ENCODE peak calls at places on chromosomes 1 and 21, in ten cellular contexts. A is sigmoid colon, Y is uterus, F is heart left ventricle, K is prostate gland, M is adrenal gland, E is upper lobe of left lung, O is esophagus squamous epithelium, S is A549, G is tibial nerve. B is an unnamed sample.

GRCh38 chr1:94299627-94300552 is 62.5 kb upstream of the ARHGAP29 start:
- DNase-seq in A (no peak), Y (no peak), F (peak; percentile 52), K (no peak), M (no peak), E (no peak), O (no peak), S (no peak), G (no peak), B (peak; percentile 31)

GRCh38 chr1:201288007-201288406 is 4.7 kb downstream of the PKP1 start:
- DNase-seq in A (peak; percentile 28), Y (no peak), F (no peak), K (no peak), M (no peak), E (no peak), O (no peak), S (no peak), G (no peak), B (no peak)

GRCh38 chr1:210792703-210793102 is 341.2 kb downstream of the KCNH1 start:
- DNase-seq in A (no peak), Y (no peak), F (no peak), K (no peak), M (no peak), E (no peak), O (no peak), S (peak; percentile 64), G (no peak), B (peak; percentile 63)

GRCh38 chr1:30323841-30324240 is 399.5 kb downstream of the MATN1 start:
- DNase-seq in A (no peak), Y (no peak), F (no peak), K (no peak), M (no peak), E (no peak), O (no peak), S (no peak), G (no peak), B (no peak)

GRCh38 chr1:212557739-212558664 is 50.6 kb upstream of the ATF3 start:
- DNase-seq in A (peak; percentile 80), Y (no peak), F (peak; percentile 70), K (peak; percentile 46), M (peak; percentile 78), E (peak; percentile 94), O (no peak), S (no peak), G (peak; percentile 38), B (no peak)

GRCh38 chr1:61116421-61116820 is 34.1 kb downstream of the NFIA start:
- DNase-seq in A (no peak), Y (no peak), F (no peak), K (no peak), M (no peak), E (no peak), O (no peak), S (no peak), G (no peak), B (no peak)

GRCh38 chr1:63124666-63125191 is 197.6 kb upstream of the FOXD3 start:
- DNase-seq in A (no peak), Y (no peak), F (no peak), K (no peak), M (no peak), E (no peak), O (no peak), S (no peak), G (no peak), B (no peak)

GRCh38 chr1:3787745-3788605 is 8.3 kb downstream of the LRRC47 start:
- DNase-seq in A (no peak), Y (no peak), F (no peak), K (no peak), M (no peak), E (no peak), O (no peak), S (no peak), G (no peak), B (no peak)

GRCh38 chr1:199856381-199856780 is 171.1 kb upstream of the NR5A2 start:
- DNase-seq in A (no peak), Y (no peak), F (no peak), K (no peak), M (no peak), E (no peak), O (no peak), S (no peak), G (no peak), B (no peak)

GRCh38 chr21:16797530-16797929 is 715.3 kb upstream of the CXADR start:
- DNase-seq in A (no peak), Y (no peak), F (no peak), K (no peak), M (no peak), E (no peak), O (no peak), S (no peak), G (no peak), B (no peak)

GRCh38 chr1:215523906-215524305 is 43.2 kb upstream of the KCTD3 start:
- DNase-seq in A (no peak), Y (no peak), F (no peak), K (no peak), M (peak; percentile 41), E (no peak), O (no peak), S (no peak), G (no peak), B (no peak)

GRCh38 chr1:151511636-151512215 is 539 bp downstream of the CGN start:
- DNase-seq in A (peak; percentile 72), Y (peak; percentile 35), F (no peak), K (peak; percentile 46), M (peak; percentile 57), E (no peak), O (no peak), S (peak; percentile 44), G (no peak), B (peak; percentile 68)

GRCh38 chr1:85259118-85259865 is at the start of gene C1orf52:
- DNase-seq in A (peak; percentile 97), Y (peak; percentile 97), F (peak; percentile 95), K (peak; percentile 94), M (peak; percentile 96), E (peak; percentile 100), O (peak; percentile 62), S (peak; percentile 56), G (peak; percentile 94), B (peak; percentile 72)
- TF ChIP-seq POLR2A in A (peak; percentile 57), Y (peak; percentile 26), F (peak; percentile 68), K (peak; percentile 58), M (peak; percentile 62), E (peak; percentile 74), O (peak; percentile 57), S (peak; percentile 86), G (peak; percentile 66), B (peak; percentile 85)

GRCh38 chr1:19311931-19312781 is at the start of the genes AKR7A2 and SLC66A1:
- DNase-seq in A (peak; percentile 95), Y (peak; percentile 93), F (peak; percentile 95), K (peak; percentile 90), M (peak; percentile 93), E (peak; percentile 99), O (peak; percentile 28), S (peak; percentile 82), G (peak; percentile 85), B (peak; percentile 85)
- TF ChIP-seq POLR2A in A (peak; percentile 39), Y (peak; percentile 86), F (peak; percentile 79), K (peak; percentile 91), M (peak; percentile 85), E (peak; percentile 71), O (peak; percentile 26), S (peak; percentile 84), G (peak; percentile 82), B (peak; percentile 83)

DNA sequence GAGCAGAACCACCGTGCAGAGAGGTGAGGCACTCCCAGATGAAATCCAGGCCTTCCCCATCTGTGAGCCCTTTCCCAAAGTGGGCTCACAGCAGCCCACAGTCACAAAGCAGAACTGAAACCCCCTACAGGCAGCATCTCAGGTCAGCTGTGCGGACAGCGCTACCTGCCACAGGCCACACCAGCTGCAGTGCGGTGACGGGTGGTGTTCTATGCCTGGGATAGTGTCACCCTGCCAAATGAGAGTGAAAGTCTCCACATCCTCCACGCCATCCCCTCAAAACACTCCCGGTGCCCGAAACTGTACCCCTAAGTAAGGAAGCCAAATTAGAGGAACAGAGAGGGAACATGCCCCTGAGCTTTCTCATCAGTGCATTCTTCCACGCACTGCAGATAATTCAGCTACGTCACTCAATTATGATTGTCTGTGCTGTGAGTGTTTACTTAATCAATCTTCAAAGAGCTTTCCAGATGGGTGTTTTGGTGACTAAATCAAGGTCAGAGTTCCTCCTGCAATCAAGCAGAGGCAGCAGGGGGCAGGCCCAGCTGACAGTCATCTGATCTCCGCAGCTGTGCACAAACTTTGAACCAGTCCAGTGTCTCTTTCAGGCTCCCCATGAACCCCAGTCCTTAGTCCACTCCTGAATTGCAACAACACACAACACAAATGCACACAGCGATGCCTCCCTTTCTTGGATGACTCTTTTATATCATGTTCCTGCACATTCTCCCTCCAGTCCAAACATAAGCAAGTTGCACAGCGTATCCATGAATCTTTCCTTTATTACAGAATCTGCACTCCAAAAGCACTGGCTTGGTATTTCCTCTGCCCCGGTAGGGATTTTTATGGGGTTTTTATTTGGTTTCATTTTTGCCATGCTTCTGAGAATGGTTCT is 150.0 kb downstream of the TOMM20 start:
- DNase-seq in A (peak; percentile 85), Y (peak; percentile 58), F (peak; percentile 56), K (no peak), M (peak; percentile 91), E (no peak), O (no peak), S (no peak), G (no peak), B (no peak)
- TF ChIP-seq POLR2A in A (no peak), Y (no peak), F (no peak), K (no peak), M (peak; percentile 67), E (no peak), O (no peak), S (no peak), G (no peak), B (no peak)

GRCh38 chr1:13763991-13764390 is 64.0 kb downstream of the PRDM2 start:
- DNase-seq in A (no peak), Y (no peak), F (no peak), K (no peak), M (no peak), E (no peak), O (no peak), S (no peak), G (no peak), B (no peak)

GRCh38 chr1:13760921-13761320 is 60.9 kb downstream of the PRDM2 start:
- DNase-seq in A (no peak), Y (no peak), F (no peak), K (peak; percentile 68), M (no peak), E (no peak), O (no peak), S (no peak), G (no peak), B (no peak)

GRCh38 chr1:13763264-13763663 is 63.3 kb downstream of the PRDM2 start:
- DNase-seq in A (no peak), Y (no peak), F (no peak), K (no peak), M (no peak), E (no peak), O (no peak), S (no peak), G (no peak), B (no peak)

GRCh38 chr1:13761883-13762282 is 61.9 kb downstream of the PRDM2 start:
- DNase-seq in A (no peak), Y (no peak), F (no peak), K (no peak), M (no peak), E (no peak), O (no peak), S (no peak), G (no peak), B (no peak)

DNA sequence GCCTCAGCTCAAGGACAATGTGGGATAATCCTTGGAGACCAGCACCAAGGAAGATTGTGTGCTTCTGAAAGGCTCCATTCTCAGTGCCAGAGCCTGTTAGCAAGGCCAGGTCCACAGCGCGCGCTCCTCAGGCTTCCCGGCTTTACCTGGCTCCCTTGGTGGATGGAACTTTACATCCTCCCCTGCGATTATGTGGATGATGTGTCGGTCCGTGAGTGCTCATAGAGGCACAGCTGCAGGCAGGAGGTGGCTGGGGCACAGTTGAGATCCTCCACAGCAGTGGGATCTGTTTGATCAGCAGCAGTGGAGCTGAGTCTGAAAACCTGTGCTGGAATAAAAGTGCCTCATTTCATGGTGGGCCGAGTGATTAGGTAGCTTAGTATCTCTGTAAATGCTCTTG is 62.7 kb downstream of the PRDM2 start:
- DNase-seq in A (no peak), Y (no peak), F (no peak), K (no peak), M (no peak), E (peak; percentile 51), O (no peak), S (no peak), G (no peak), B (no peak)
- TF ChIP-seq POLR2A in A (no peak), Y (no peak), F (no peak), K (no peak), M (no peak), E (no peak), O (no peak), S (no peak), G (no peak), B (no peak)